ENCODE peak calls at places on chromosome 11, in ten cellular contexts. One of them, this sample, is unnamed.

GRCh38 chr11:46382644-46383403 is 1.4 kb downstream of the MDK start:
- DNase-seq in activated effector memory CD4-positive, alpha-beta T cell treated with anti-CD3 and anti-CD28 coated beads, Interleukin-2, amount 50 U/mL, for 16 hours: no peak
- DNase-seq in activated CD8-positive, alpha-beta memory T cell treated with anti-CD3 and anti-CD28 coated beads, Interleukin-2, amount 50 U/mL, for 48 hours: no peak
- DNase-seq in iris pigment epithelial cell: peak
- DNase-seq in GM20000: no peak
- DNase-seq in Calu3: no peak
- DNase-seq in ELR: peak
- DNase-seq in heart right ventricle: no peak
- DNase-seq in T-cell: no peak
- DNase-seq in ELF-1: peak
- DNase-seq in this sample: peak

GRCh38 chr11:13105237-13105844 is 96.2 kb downstream of the RASSF10 start:
- DNase-seq in iris pigment epithelial cell: no peak
- DNase-seq in heart right ventricle: peak
- DNase-seq in Calu3: peak
- DNase-seq in GM20000: no peak
- DNase-seq in ELR: no peak
- DNase-seq in activated CD8-positive, alpha-beta memory T cell treated with anti-CD3 and anti-CD28 coated beads, Interleukin-2, amount 50 U/mL, for 48 hours: no peak
- DNase-seq in activated effector memory CD4-positive, alpha-beta T cell treated with anti-CD3 and anti-CD28 coated beads, Interleukin-2, amount 50 U/mL, for 16 hours: no peak
- DNase-seq in T-cell: no peak
- DNase-seq in ELF-1: no peak
- DNase-seq in this sample: no peak

GRCh38 chr11:123069878-123070821 is 8.2 kb upstream of the HSPA8 start:
- DNase-seq in heart right ventricle: no peak
- DNase-seq in activated effector memory CD4-positive, alpha-beta T cell treated with anti-CD3 and anti-CD28 coated beads, Interleukin-2, amount 50 U/mL, for 16 hours: no peak
- DNase-seq in Calu3: no peak
- DNase-seq in activated CD8-positive, alpha-beta memory T cell treated with anti-CD3 and anti-CD28 coated beads, Interleukin-2, amount 50 U/mL, for 48 hours: no peak
- DNase-seq in iris pigment epithelial cell: no peak
- DNase-seq in T-cell: no peak
- DNase-seq in GM20000: no peak
- DNase-seq in ELR: no peak
- DNase-seq in ELF-1: no peak
- DNase-seq in this sample: no peak

GRCh38 chr11:47220401-47220821 is 5.6 kb downstream of the DDB2 start:
- DNase-seq in activated CD8-positive, alpha-beta memory T cell treated with anti-CD3 and anti-CD28 coated beads, Interleukin-2, amount 50 U/mL, for 48 hours: no peak
- DNase-seq in Calu3: no peak
- DNase-seq in iris pigment epithelial cell: peak
- DNase-seq in activated effector memory CD4-positive, alpha-beta T cell treated with anti-CD3 and anti-CD28 coated beads, Interleukin-2, amount 50 U/mL, for 16 hours: no peak
- DNase-seq in heart right ventricle: no peak
- DNase-seq in T-cell: no peak
- DNase-seq in GM20000: no peak
- DNase-seq in ELR: peak
- DNase-seq in ELF-1: no peak
- DNase-seq in this sample: peak

GRCh38 chr11:9203715-9204311 is 61.3 kb downstream of the DENND5A start:
- DNase-seq in iris pigment epithelial cell: no peak
- DNase-seq in Calu3: no peak
- DNase-seq in ELF-1: peak
- DNase-seq in ELR: no peak
- DNase-seq in activated CD8-positive, alpha-beta memory T cell treated with anti-CD3 and anti-CD28 coated beads, Interleukin-2, amount 50 U/mL, for 48 hours: no peak
- DNase-seq in activated effector memory CD4-positive, alpha-beta T cell treated with anti-CD3 and anti-CD28 coated beads, Interleukin-2, amount 50 U/mL, for 16 hours: no peak
- DNase-seq in T-cell: peak
- DNase-seq in GM20000: peak
- DNase-seq in heart right ventricle: no peak
- DNase-seq in this sample: no peak

GRCh38 chr11:109085708-109086373 is 336.1 kb upstream of the C11orf87 start:
- DNase-seq in ELR: no peak
- DNase-seq in activated CD8-positive, alpha-beta memory T cell treated with anti-CD3 and anti-CD28 coated beads, Interleukin-2, amount 50 U/mL, for 48 hours: no peak
- DNase-seq in T-cell: no peak
- DNase-seq in iris pigment epithelial cell: peak
- DNase-seq in activated effector memory CD4-positive, alpha-beta T cell treated with anti-CD3 and anti-CD28 coated beads, Interleukin-2, amount 50 U/mL, for 16 hours: no peak
- DNase-seq in GM20000: no peak
- DNase-seq in heart right ventricle: no peak
- DNase-seq in Calu3: no peak
- DNase-seq in ELF-1: no peak
- DNase-seq in this sample: peak

GRCh38 chr11:106603971-106604370 is 414.3 kb downstream of the GUCY1A2 start:
- DNase-seq in activated effector memory CD4-positive, alpha-beta T cell treated with anti-CD3 and anti-CD28 coated beads, Interleukin-2, amount 50 U/mL, for 16 hours: no peak
- DNase-seq in ELF-1: no peak
- DNase-seq in ELR: no peak
- DNase-seq in heart right ventricle: no peak
- DNase-seq in iris pigment epithelial cell: no peak
- DNase-seq in GM20000: no peak
- DNase-seq in Calu3: no peak
- DNase-seq in T-cell: no peak
- DNase-seq in activated CD8-positive, alpha-beta memory T cell treated with anti-CD3 and anti-CD28 coated beads, Interleukin-2, amount 50 U/mL, for 48 hours: no peak
- DNase-seq in this sample: no peak

GRCh38 chr11:130652671-130653335 is 204.4 kb downstream of the ADAMTS15 start:
- DNase-seq in ELR: no peak
- DNase-seq in Calu3: no peak
- DNase-seq in activated effector memory CD4-positive, alpha-beta T cell treated with anti-CD3 and anti-CD28 coated beads, Interleukin-2, amount 50 U/mL, for 16 hours: no peak
- DNase-seq in activated CD8-positive, alpha-beta memory T cell treated with anti-CD3 and anti-CD28 coated beads, Interleukin-2, amount 50 U/mL, for 48 hours: no peak
- DNase-seq in GM20000: no peak
- DNase-seq in ELF-1: no peak
- DNase-seq in heart right ventricle: peak
- DNase-seq in T-cell: no peak
- DNase-seq in iris pigment epithelial cell: peak
- DNase-seq in this sample: no peak